ENCODE peak calls at places on chromosomes 4 and X, in five cellular contexts. I is neuronal stem cell, W is H9, B is mesendoderm, U is IMR-90. Y is an unnamed sample.

GRCh38 chr4:61556277-61556676 is 356.2 kb downstream of the ADGRL3 start:
- DNase-seq in W (no peak), I (no peak), B (peak), U (no peak), Y (no peak)

GRCh38 chr4:112854420-112854819 is 195.0 kb upstream of the ANK2 start:
- DNase-seq in U (no peak), W (no peak), B (peak), I (no peak), Y (no peak)

GRCh38 chrX:130171446-130172126 is at the start of gene RAB33A:
- DNase-seq in B (no peak), U (no peak), I (no peak), W (peak), Y (no peak)

GRCh38 chr4:186037692-186038658 is 31.0 kb upstream of the TLR3 start:
- DNase-seq in B (peak), U (peak), W (no peak), I (peak), Y (no peak)

GRCh38 chr4:36088542-36088941 is 155.8 kb downstream of the ARAP2 start:
- DNase-seq in U (no peak), W (no peak), I (no peak), B (no peak), Y (no peak)

GRCh38 chr4:3302786-3303444 is 10.1 kb downstream of the RGS12 start:
- DNase-seq in B (no peak), I (no peak), W (peak), U (no peak), Y (no peak)

GRCh38 chrX:26008042-26008441 is 130.1 kb upstream of the MAGEB18 start:
- DNase-seq in U (no peak), B (no peak), W (no peak), I (no peak), Y (no peak)

GRCh38 chrX:19832186-19832965 is 55.0 kb downstream of the SH3KBP1 start:
- DNase-seq in W (no peak), U (no peak), I (no peak), B (no peak), Y (no peak)

GRCh38 chr4:102089850-102090621 is 255.2 kb downstream of the SLC39A8 start:
- DNase-seq in B (no peak), W (no peak), I (no peak), U (no peak), Y (no peak)

GRCh38 chr4:33537527-33537926 is 2706.8 kb downstream of the ARAP2 start:
- DNase-seq in W (no peak), U (no peak), B (no peak), I (no peak), Y (no peak)

DNA sequence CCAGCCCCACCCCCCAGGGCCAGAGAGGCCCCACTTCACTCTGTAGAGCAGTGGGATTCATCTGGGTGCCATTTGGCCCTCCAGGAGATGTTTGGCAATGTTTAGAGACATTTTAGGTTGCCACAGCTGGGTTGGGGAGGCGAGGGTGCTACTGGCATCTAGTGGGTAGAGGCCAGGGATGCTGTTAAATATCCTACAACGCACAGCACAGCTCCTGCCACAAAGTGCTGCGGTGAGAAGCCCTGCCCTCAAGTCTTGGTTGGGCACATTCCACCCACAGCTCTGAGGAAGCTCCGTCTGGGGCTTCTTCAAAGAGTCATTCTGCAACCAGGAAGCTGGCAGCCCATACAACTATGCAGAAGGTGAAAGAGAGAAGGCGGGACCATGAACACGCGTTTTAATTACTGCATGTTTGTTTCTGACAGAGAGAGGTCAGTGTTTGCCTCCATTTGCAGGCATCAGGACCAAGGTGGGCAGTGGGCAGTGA is 48.1 kb upstream of the FAM9C start:
- DNase-seq in U (no peak), I (no peak), W (no peak), B (no peak), Y (no peak)
- H2BK15ac ChIP-seq in U (no peak), I (no peak), W (no peak), B (no peak), Y (no peak)

GRCh38 chr4:82799006-82799881 is 648 bp upstream of the SCD5 start:
- DNase-seq in U (no peak), W (peak), I (no peak), B (no peak), Y (no peak)
- H2BK15ac ChIP-seq in U (no peak), W (no peak), I (no peak), B (no peak), Y (no peak)

GRCh38 chr4:80074651-80075050 is 1.6 kb upstream of the ANTXR2 start:
- DNase-seq in U (no peak), B (no peak), W (no peak), I (no peak), Y (no peak)

GRCh38 chr4:80072607-80073361 is at the start of gene ANTXR2:
- DNase-seq in W (peak), B (peak), U (peak), I (peak), Y (peak)

GRCh38 chr4:80074059-80074458 is 1.0 kb upstream of the ANTXR2 start:
- DNase-seq in I (no peak), U (no peak), B (no peak), W (no peak), Y (no peak)

GRCh38 chr4:80071643-80072606 is 1.1 kb downstream of the ANTXR2 start:
- DNase-seq in I (peak), W (peak), U (peak), B (peak), Y (peak)

GRCh38 chr4:80073362-80074008 is 456 bp upstream of the ANTXR2 start:
- DNase-seq in W (no peak), I (no peak), B (no peak), U (no peak), Y (no peak)
- H2BK15ac ChIP-seq in W (no peak), I (no peak), B (no peak), U (peak), Y (no peak)

GRCh38 chr4:99088485-99089365 is at the start of gene ADH5:
- DNase-seq in U (peak), I (peak), B (peak), W (peak), Y (peak)
- H2BK15ac ChIP-seq in U (peak), I (no peak), B (no peak), W (no peak), Y (peak)